ENCODE peak calls at places on chromosomes 16 and 17, in seven cellular contexts. One of them, this sample, is unnamed.

GRCh38 chr16:56589141-56590039 is at the start of gene MT3:
- DNase-seq in heart left ventricle: peak; percentile 35
- DNase-seq in K562: no peak
- DNase-seq in IMR-90: no peak
- DNase-seq in body of pancreas: peak; percentile 25
- DNase-seq in A549: peak; percentile 28
- DNase-seq in transverse colon: peak; percentile 38
- DNase-seq in this sample: no peak

GRCh38 chr16:16007743-16008111 is 58.3 kb downstream of the ABCC1 start:
- DNase-seq in heart left ventricle: no peak
- DNase-seq in K562: no peak
- DNase-seq in IMR-90: no peak
- DNase-seq in body of pancreas: no peak
- DNase-seq in A549: no peak
- DNase-seq in transverse colon: peak; percentile 43
- DNase-seq in this sample: no peak

GRCh38 chr16:969508-970378 is 1.0 kb downstream of the LMF1 start:
- DNase-seq in heart left ventricle: peak; percentile 64
- DNase-seq in K562: peak; percentile 27
- DNase-seq in IMR-90: peak; percentile 13
- DNase-seq in body of pancreas: peak; percentile 31
- DNase-seq in A549: no peak
- DNase-seq in transverse colon: peak; percentile 32
- DNase-seq in this sample: no peak

GRCh38 chr17:8894673-8895578 is 27.5 kb upstream of the PIK3R6 start:
- DNase-seq in heart left ventricle: peak; percentile 51
- DNase-seq in K562: peak; percentile 55
- DNase-seq in IMR-90: peak; percentile 59
- DNase-seq in body of pancreas: peak; percentile 75
- DNase-seq in A549: peak; percentile 78
- DNase-seq in transverse colon: peak; percentile 53
- DNase-seq in this sample: peak; percentile 40

GRCh38 chr16:66036162-66036561 is 330.3 kb upstream of the CDH5 start:
- DNase-seq in heart left ventricle: peak; percentile 40
- DNase-seq in K562: no peak
- DNase-seq in IMR-90: peak; percentile 37
- DNase-seq in body of pancreas: no peak
- DNase-seq in A549: no peak
- DNase-seq in transverse colon: no peak
- DNase-seq in this sample: no peak

GRCh38 chr17:47401100-47401499 is 77.3 kb downstream of the EFCAB13 start:
- DNase-seq in heart left ventricle: no peak
- DNase-seq in K562: no peak
- DNase-seq in IMR-90: no peak
- DNase-seq in body of pancreas: no peak
- DNase-seq in A549: no peak
- DNase-seq in transverse colon: no peak
- DNase-seq in this sample: no peak

GRCh38 chr17:30426292-30426691 is 47.6 kb downstream of the CPD start:
- DNase-seq in heart left ventricle: no peak
- DNase-seq in K562: no peak
- DNase-seq in IMR-90: peak; percentile 7
- DNase-seq in body of pancreas: no peak
- DNase-seq in A549: no peak
- DNase-seq in transverse colon: no peak
- DNase-seq in this sample: no peak

GRCh38 chr17:72457712-72458111 is 336.9 kb downstream of the SOX9 start:
- DNase-seq in heart left ventricle: no peak
- DNase-seq in K562: no peak
- DNase-seq in IMR-90: no peak
- DNase-seq in body of pancreas: no peak
- DNase-seq in A549: no peak
- DNase-seq in transverse colon: no peak
- DNase-seq in this sample: no peak

GRCh38 chr16:28186752-28187151 is 25.0 kb downstream of the XPO6 start:
- DNase-seq in heart left ventricle: no peak
- DNase-seq in K562: no peak
- DNase-seq in IMR-90: peak; percentile 63
- DNase-seq in body of pancreas: no peak
- DNase-seq in A549: no peak
- DNase-seq in transverse colon: no peak
- DNase-seq in this sample: no peak

GRCh38 chr17:71792966-71793365 is 327.9 kb upstream of the SOX9 start:
- DNase-seq in heart left ventricle: no peak
- DNase-seq in K562: no peak
- DNase-seq in IMR-90: peak; percentile 81
- DNase-seq in body of pancreas: no peak
- DNase-seq in A549: no peak
- DNase-seq in transverse colon: no peak
- DNase-seq in this sample: no peak

GRCh38 chr17:30021708-30022317 is 80.4 kb downstream of the EFCAB5 start:
- DNase-seq in heart left ventricle: no peak
- DNase-seq in K562: peak; percentile 57
- DNase-seq in IMR-90: peak; percentile 61
- DNase-seq in body of pancreas: peak; percentile 60
- DNase-seq in A549: peak; percentile 65
- DNase-seq in transverse colon: no peak
- DNase-seq in this sample: no peak

GRCh38 chr16:81708459-81709368 is 70.4 kb upstream of the PLCG2 start:
- DNase-seq in heart left ventricle: no peak
- DNase-seq in K562: no peak
- DNase-seq in IMR-90: no peak
- DNase-seq in body of pancreas: peak; percentile 82
- DNase-seq in A549: peak; percentile 50
- DNase-seq in transverse colon: peak; percentile 55
- DNase-seq in this sample: peak; percentile 61

GRCh38 chr16:66947302-66948033 is 12.2 kb downstream of the CES2 start:
- DNase-seq in heart left ventricle: peak; percentile 75
- DNase-seq in K562: peak; percentile 89
- DNase-seq in IMR-90: peak; percentile 82
- DNase-seq in body of pancreas: peak; percentile 86
- DNase-seq in A549: peak; percentile 83
- DNase-seq in transverse colon: peak; percentile 91
- DNase-seq in this sample: peak; percentile 68

GRCh38 chr16:72110662-72111615 is 17.3 kb downstream of the DHX38 start:
- DNase-seq in heart left ventricle: no peak
- DNase-seq in K562: no peak
- DNase-seq in IMR-90: no peak
- DNase-seq in body of pancreas: no peak
- DNase-seq in A549: no peak
- DNase-seq in transverse colon: no peak
- DNase-seq in this sample: no peak

GRCh38 chr17:75516619-75517276 is 420 bp downstream of the TSEN54 start:
- DNase-seq in heart left ventricle: peak; percentile 38
- DNase-seq in K562: peak; percentile 54
- DNase-seq in IMR-90: no peak
- DNase-seq in body of pancreas: peak; percentile 23
- DNase-seq in A549: no peak
- DNase-seq in transverse colon: peak; percentile 41
- DNase-seq in this sample: peak; percentile 60

GRCh38 chr17:15946611-15947120 is 1.7 kb downstream of the ADORA2B start:
- DNase-seq in heart left ventricle: peak; percentile 39
- DNase-seq in K562: no peak
- DNase-seq in IMR-90: no peak
- DNase-seq in body of pancreas: no peak
- DNase-seq in A549: no peak
- DNase-seq in transverse colon: peak; percentile 47
- DNase-seq in this sample: no peak

GRCh38 chr17:76132574-76133338 is 8.3 kb downstream of the FOXJ1 start:
- DNase-seq in heart left ventricle: no peak
- DNase-seq in K562: no peak
- DNase-seq in IMR-90: no peak
- DNase-seq in body of pancreas: peak; percentile 83
- DNase-seq in A549: no peak
- DNase-seq in transverse colon: peak; percentile 64
- DNase-seq in this sample: no peak

GRCh38 chr17:35299108-35299507 is 56.2 kb downstream of the SLFN5 start:
- DNase-seq in heart left ventricle: no peak
- DNase-seq in K562: no peak
- DNase-seq in IMR-90: no peak
- DNase-seq in body of pancreas: peak; percentile 81
- DNase-seq in A549: no peak
- DNase-seq in transverse colon: no peak
- DNase-seq in this sample: no peak

GRCh38 chr17:82888583-82889495 is 49.0 kb upstream of the ZNF750 start:
- DNase-seq in heart left ventricle: peak; percentile 83
- DNase-seq in K562: no peak
- DNase-seq in IMR-90: no peak
- DNase-seq in body of pancreas: peak; percentile 92
- DNase-seq in A549: no peak
- DNase-seq in transverse colon: no peak
- DNase-seq in this sample: peak; percentile 84

GRCh38 chr16:54291981-54292487 is 5.4 kb upstream of the IRX3 start:
- DNase-seq in heart left ventricle: no peak
- DNase-seq in K562: no peak
- DNase-seq in IMR-90: no peak
- DNase-seq in body of pancreas: no peak
- DNase-seq in A549: no peak
- DNase-seq in transverse colon: no peak
- DNase-seq in this sample: no peak

GRCh38 chr16:21626659-21627277 is 25.6 kb downstream of the IGSF6 start:
- DNase-seq in heart left ventricle: no peak
- DNase-seq in K562: no peak
- DNase-seq in IMR-90: peak; percentile 88
- DNase-seq in body of pancreas: peak; percentile 34
- DNase-seq in A549: peak; percentile 46
- DNase-seq in transverse colon: no peak
- DNase-seq in this sample: no peak

GRCh38 chr16:2460916-2461315 is 1.0 kb downstream of the TEDC2 start:
- DNase-seq in heart left ventricle: no peak
- DNase-seq in K562: no peak
- DNase-seq in IMR-90: no peak
- DNase-seq in body of pancreas: no peak
- DNase-seq in A549: no peak
- DNase-seq in transverse colon: no peak
- DNase-seq in this sample: peak; percentile 48

GRCh38 chr16:2460391-2460713 is 443 bp downstream of the TEDC2 start:
- DNase-seq in heart left ventricle: no peak
- DNase-seq in K562: no peak
- DNase-seq in IMR-90: no peak
- DNase-seq in body of pancreas: no peak
- DNase-seq in A549: no peak
- DNase-seq in transverse colon: no peak
- DNase-seq in this sample: no peak

GRCh38 chr16:2457946-2458345 is 2.0 kb upstream of the TEDC2 start:
- DNase-seq in heart left ventricle: no peak
- DNase-seq in K562: no peak
- DNase-seq in IMR-90: no peak
- DNase-seq in body of pancreas: no peak
- DNase-seq in A549: no peak
- DNase-seq in transverse colon: no peak
- DNase-seq in this sample: no peak

GRCh38 chr16:2458887-2459646 is 842 bp upstream of the TEDC2 start:
- DNase-seq in heart left ventricle: no peak
- DNase-seq in K562: no peak
- DNase-seq in IMR-90: no peak
- DNase-seq in body of pancreas: no peak
- DNase-seq in A549: no peak
- DNase-seq in transverse colon: no peak
- DNase-seq in this sample: peak; percentile 49

DNA sequence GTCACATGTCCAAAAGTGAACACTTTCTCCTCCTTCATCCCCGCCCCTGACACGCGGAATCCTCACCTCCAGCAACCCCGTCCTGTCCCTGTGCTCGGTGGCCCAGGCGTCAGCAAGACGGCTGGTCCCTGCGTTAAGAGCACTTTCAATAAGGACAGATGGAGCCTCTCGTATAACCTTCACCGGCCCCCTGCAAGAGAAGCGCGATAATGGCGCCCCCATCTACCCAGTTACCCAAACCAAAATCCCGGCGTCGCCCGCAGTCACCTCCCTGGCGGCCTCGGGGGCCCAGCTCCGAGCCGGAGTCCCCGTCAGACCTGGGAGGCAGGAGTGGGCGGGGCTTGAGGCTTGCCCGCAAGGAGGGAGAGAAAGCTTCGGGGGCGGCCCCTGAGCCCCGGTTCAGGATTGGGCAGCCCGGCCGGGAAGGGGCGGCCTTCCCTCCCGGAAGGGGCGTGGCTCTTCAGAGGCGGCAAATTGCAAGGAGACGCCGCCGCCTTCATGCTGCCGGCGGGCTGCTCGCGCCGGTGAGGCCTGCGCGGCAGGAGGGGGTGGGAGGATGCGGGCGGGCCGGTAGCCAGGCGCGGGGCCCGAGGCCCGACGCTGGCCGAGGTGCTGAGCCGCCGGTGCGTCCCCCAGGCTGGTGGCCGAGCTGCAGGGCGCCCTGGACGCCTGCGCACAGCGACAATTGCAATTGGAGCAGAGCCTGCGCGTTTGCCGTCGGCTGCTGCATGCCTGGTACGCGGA is at the start of gene TEDC2:
- DNase-seq in heart left ventricle: peak; percentile 98
- DNase-seq in K562: peak; percentile 98
- DNase-seq in IMR-90: peak; percentile 85
- DNase-seq in body of pancreas: peak; percentile 97
- DNase-seq in A549: peak; percentile 92
- DNase-seq in transverse colon: peak; percentile 97
- DNase-seq in this sample: peak; percentile 98
- TF ChIP-seq POLR2A in heart left ventricle: no peak
- TF ChIP-seq POLR2A in K562: peak; percentile 67
- TF ChIP-seq POLR2A in IMR-90: no peak
- TF ChIP-seq POLR2A in body of pancreas: no peak
- TF ChIP-seq POLR2A in A549: peak; percentile 22
- TF ChIP-seq POLR2A in transverse colon: no peak
- TF ChIP-seq POLR2A in this sample: no peak

DNA sequence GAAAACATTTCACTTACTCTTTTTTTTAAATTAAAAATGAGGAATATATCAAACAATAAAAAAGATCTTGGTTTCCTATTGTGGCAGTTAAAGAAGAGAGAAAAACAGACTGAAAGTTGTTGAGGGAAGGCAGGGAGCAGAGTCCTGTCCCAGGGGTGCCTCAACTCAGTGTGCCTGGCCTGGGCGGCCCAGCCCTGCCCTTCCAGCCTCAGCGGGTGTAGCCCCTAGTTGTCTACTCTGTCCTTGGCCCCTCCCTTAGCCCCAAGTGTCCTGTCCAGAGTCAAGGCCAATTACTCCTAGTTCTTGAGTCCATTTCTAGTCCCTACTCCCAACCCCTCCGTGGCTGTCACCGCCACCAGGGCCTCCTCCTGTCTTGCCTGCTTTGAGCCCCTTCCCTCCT is 52.5 kb downstream of the SMPD3 start:
- DNase-seq in heart left ventricle: no peak
- DNase-seq in K562: no peak
- DNase-seq in IMR-90: no peak
- DNase-seq in body of pancreas: no peak
- DNase-seq in A549: no peak
- DNase-seq in transverse colon: no peak
- DNase-seq in this sample: no peak
- H3K27ac ChIP-seq in heart left ventricle: no peak overlapping the region
- H3K27ac ChIP-seq in K562: no peak overlapping the region
- H3K27ac ChIP-seq in IMR-90: no peak overlapping the region
- H3K27ac ChIP-seq in body of pancreas: no peak overlapping the region
- H3K27ac ChIP-seq in A549: no peak overlapping the region
- H3K27ac ChIP-seq in transverse colon: no peak overlapping the region
- H3K27ac ChIP-seq in this sample: no peak overlapping the region

GRCh38 chr17:17425591-17425990 is 51.2 kb upstream of the MED9 start:
- DNase-seq in heart left ventricle: peak; percentile 54
- DNase-seq in K562: no peak
- DNase-seq in IMR-90: no peak
- DNase-seq in body of pancreas: no peak
- DNase-seq in A549: no peak
- DNase-seq in transverse colon: no peak
- DNase-seq in this sample: no peak
- H3K9me3 ChIP-seq in heart left ventricle: no peaks in the 10 kb centered on the region
- H3K9me3 ChIP-seq in K562: peaks cover 5% of the 10 kb centered on the region
- H3K9me3 ChIP-seq in IMR-90: peaks cover 8% of the 10 kb centered on the region
- H3K9me3 ChIP-seq in body of pancreas: no peaks in the 10 kb centered on the region
- H3K9me3 ChIP-seq in A549: peaks cover 18% of the 10 kb centered on the region
- H3K9me3 ChIP-seq in transverse colon: no peaks in the 10 kb centered on the region
- H3K9me3 ChIP-seq in this sample: no peaks in the 10 kb centered on the region

GRCh38 chr17:44178133-44178532 is 7.6 kb downstream of the ASB16 start:
- DNase-seq in heart left ventricle: no peak
- DNase-seq in K562: no peak
- DNase-seq in IMR-90: no peak
- DNase-seq in body of pancreas: no peak
- DNase-seq in A549: no peak
- DNase-seq in transverse colon: no peak
- DNase-seq in this sample: no peak
- TF ChIP-seq POLR2A in heart left ventricle: no peak
- TF ChIP-seq POLR2A in K562: no peak
- TF ChIP-seq POLR2A in IMR-90: no peak
- TF ChIP-seq POLR2A in body of pancreas: no peak
- TF ChIP-seq POLR2A in A549: no peak
- TF ChIP-seq POLR2A in transverse colon: no peak
- TF ChIP-seq POLR2A in this sample: no peak

This sample was measured in right lobe of liver.